ENCODE peak calls at places on chromosome 1, in seven cellular contexts. Q is tibial nerve, Y is tibial artery, B is fibroblast of the aortic adventitia, O is body of pancreas, V is fibroblast of villous mesenchyme, C is vagina. X is an unnamed sample.

GRCh38 chr1:89487972-89488371 is 36.7 kb upstream of the LRRC8B start:
- DNase-seq in C (no peak), B (no peak), Q (no peak), V (no peak), O (no peak), Y (no peak), X (no peak)

GRCh38 chr1:158830074-158830677 is 975 bp upstream of the MNDA start:
- DNase-seq in B (no peak), Q (no peak), C (no peak), O (no peak), V (no peak), Y (no peak), X (no peak)

GRCh38 chr1:11441211-11441952 is 37.6 kb upstream of the DISP3 start:
- DNase-seq in C (no peak), O (no peak), Y (no peak), Q (no peak), B (no peak), V (no peak), X (no peak)

GRCh38 chr1:39695011-39695410 is 3.8 kb upstream of the HPCAL4 start:
- DNase-seq in O (no peak), Y (no peak), B (peak), C (no peak), Q (no peak), V (no peak), X (no peak)

GRCh38 chr1:180269848-180270766 is 40.0 kb downstream of the LHX4 start:
- DNase-seq in Y (peak), O (peak), C (peak), V (no peak), B (no peak), Q (no peak), X (no peak)

GRCh38 chr1:107122241-107122640 is 18.6 kb upstream of the NTNG1 start:
- DNase-seq in C (no peak), B (no peak), Q (no peak), O (no peak), Y (no peak), V (no peak), X (no peak)

GRCh38 chr1:111735321-111735720 is 3.9 kb downstream of the INKA2 start:
- DNase-seq in Q (no peak), B (no peak), O (no peak), V (peak), Y (no peak), C (no peak), X (peak)

GRCh38 chr1:59765036-59765730 is 49.6 kb upstream of the HOOK1 start:
- DNase-seq in Q (no peak), C (no peak), O (no peak), V (no peak), Y (no peak), B (no peak), X (no peak)

GRCh38 chr1:86435327-86435726 is 11.4 kb downstream of the CLCA2 start:
- DNase-seq in O (no peak), B (no peak), C (no peak), Y (no peak), Q (no peak), V (no peak), X (no peak)

GRCh38 chr1:236848274-236848925 is 53.3 kb downstream of the MTR start:
- DNase-seq in V (no peak), O (no peak), C (no peak), B (no peak), Y (no peak), Q (no peak), X (no peak)

GRCh38 chr1:157951219-157951618 is 42.2 kb upstream of the KIRREL1 start:
- DNase-seq in V (no peak), O (no peak), Q (no peak), B (no peak), Y (no peak), C (peak), X (no peak)

GRCh38 chr1:73639494-73639893 is 558.5 kb downstream of the LRRIQ3 start:
- DNase-seq in Y (no peak), B (no peak), C (no peak), O (no peak), V (no peak), Q (no peak), X (no peak)

GRCh38 chr1:25878690-25879089 is 3.2 kb upstream of the PAQR7 start:
- DNase-seq in C (no peak), B (no peak), V (no peak), Y (no peak), Q (no peak), O (no peak), X (no peak)

GRCh38 chr1:153429266-153430165 is 13.2 kb downstream of the S100A7A start:
- DNase-seq in V (no peak), Q (no peak), Y (no peak), B (no peak), O (no peak), C (peak), X (no peak)

GRCh38 chr1:164694505-164694904 is 135.5 kb downstream of the PBX1 start:
- DNase-seq in B (no peak), O (no peak), Q (no peak), Y (no peak), V (no peak), C (no peak), X (no peak)

GRCh38 chr1:68112835-68113243 is 62.4 kb upstream of the DIRAS3 start:
- DNase-seq in V (peak), C (no peak), O (peak), Y (no peak), Q (no peak), B (peak), X (peak)

GRCh38 chr1:16082283-16083038 is 9.0 kb upstream of the FAM131C start:
- DNase-seq in Q (peak), C (no peak), Y (no peak), V (peak), O (peak), B (peak), X (peak)

GRCh38 chr1:90835172-90835660 is 118.1 kb upstream of the BARHL2 start:
- DNase-seq in B (no peak), Y (no peak), C (no peak), Q (no peak), V (no peak), O (no peak), X (no peak)

GRCh38 chr1:94808682-94809081 is 11.5 kb upstream of the SLC44A3 start:
- DNase-seq in Q (no peak), Y (no peak), C (no peak), B (no peak), V (no peak), O (no peak), X (no peak)

GRCh38 chr1:200247513-200247912 is 162.3 kb downstream of the ZNF281 start:
- DNase-seq in Q (no peak), V (no peak), Y (no peak), B (no peak), O (no peak), C (no peak), X (no peak)

GRCh38 chr1:6475381-6476133 is 9.6 kb upstream of the TNFRSF25 start:
- DNase-seq in Q (no peak), C (no peak), Y (no peak), O (peak), B (peak), V (peak), X (peak)

GRCh38 chr1:24362982-24363614 is 43.9 kb downstream of the GRHL3 start:
- DNase-seq in V (peak), C (peak), B (peak), Q (no peak), Y (no peak), O (peak), X (peak)

GRCh38 chr1:233480198-233480597 is 133.7 kb upstream of the KCNK1 start:
- DNase-seq in Y (no peak), C (no peak), V (no peak), B (no peak), O (no peak), Q (no peak), X (no peak)

GRCh38 chr1:8789314-8790214 is 27.9 kb downstream of the RERE start:
- DNase-seq in Q (no peak), B (no peak), C (no peak), O (peak), V (no peak), Y (no peak), X (no peak)

GRCh38 chr1:43619996-43620920 is 29.7 kb upstream of the KDM4A start:
- DNase-seq in C (no peak), B (no peak), Q (no peak), O (no peak), V (no peak), Y (no peak), X (no peak)

GRCh38 chr1:206560021-206560716 is 52.1 kb downstream of the EIF2D start:
- DNase-seq in O (peak), V (no peak), C (no peak), Q (no peak), Y (no peak), B (no peak), X (no peak)

GRCh38 chr1:23951646-23952095 is 8.0 kb upstream of the PNRC2 start:
- DNase-seq in Y (no peak), Q (no peak), O (peak), V (peak), C (no peak), B (peak), X (peak)

GRCh38 chr1:99548924-99549605 is 96.8 kb upstream of the PALMD start:
- DNase-seq in Q (no peak), B (peak), Y (no peak), O (peak), C (no peak), V (no peak), X (peak)

GRCh38 chr1:187244623-187245022 is 415.9 kb downstream of the PLA2G4A start:
- DNase-seq in C (no peak), Q (no peak), V (peak), O (no peak), Y (no peak), B (no peak), X (no peak)

GRCh38 chr1:44296794-44297193 is 58.3 kb downstream of the ERI3 start:
- DNase-seq in O (no peak), B (no peak), V (no peak), C (no peak), Y (no peak), Q (no peak), X (no peak)

GRCh38 chr1:84996846-84997666 is at the start of gene MCOLN2:
- DNase-seq in Y (no peak), V (peak), Q (no peak), B (no peak), C (no peak), O (peak), X (peak)

GRCh38 chr1:47485817-47486216 is 48.0 kb downstream of the FOXD2 start:
- DNase-seq in C (no peak), Q (no peak), O (no peak), Y (no peak), B (no peak), V (no peak), X (no peak)

GRCh38 chr1:90810681-90811080 is 93.6 kb upstream of the BARHL2 start:
- DNase-seq in B (no peak), O (no peak), V (no peak), Q (no peak), C (no peak), Y (no peak), X (no peak)

GRCh38 chr1:224789311-224789710 is 140.2 kb upstream of the DNAH14 start:
- DNase-seq in Q (no peak), Y (no peak), C (no peak), V (no peak), O (no peak), B (no peak), X (no peak)

GRCh38 chr1:207838156-207839082 is 72.5 kb downstream of the CD34 start:
- DNase-seq in V (peak), B (no peak), C (no peak), Q (no peak), O (peak), Y (peak), X (peak)

GRCh38 chr1:207841318-207841717 is 69.6 kb downstream of the CD34 start:
- DNase-seq in V (no peak), O (no peak), B (no peak), Y (no peak), C (no peak), Q (no peak), X (no peak)

GRCh38 chr1:207839083-207839413 is 71.9 kb downstream of the CD34 start:
- DNase-seq in O (no peak), Q (no peak), Y (no peak), B (no peak), C (no peak), V (no peak), X (no peak)

GRCh38 chr1:207841907-207842306 is 69.0 kb downstream of the CD34 start:
- DNase-seq in Y (no peak), V (peak), B (no peak), Q (no peak), C (no peak), O (no peak), X (no peak)

GRCh38 chr1:207840380-207840779 is 70.5 kb downstream of the CD34 start:
- DNase-seq in C (no peak), V (no peak), Q (no peak), B (no peak), O (no peak), Y (no peak), X (no peak)
- TF ChIP-seq CTCF in C (no peak), V (no peak), Q (no peak), B (no peak), O (no peak), Y (no peak), X (no peak)

DNA sequence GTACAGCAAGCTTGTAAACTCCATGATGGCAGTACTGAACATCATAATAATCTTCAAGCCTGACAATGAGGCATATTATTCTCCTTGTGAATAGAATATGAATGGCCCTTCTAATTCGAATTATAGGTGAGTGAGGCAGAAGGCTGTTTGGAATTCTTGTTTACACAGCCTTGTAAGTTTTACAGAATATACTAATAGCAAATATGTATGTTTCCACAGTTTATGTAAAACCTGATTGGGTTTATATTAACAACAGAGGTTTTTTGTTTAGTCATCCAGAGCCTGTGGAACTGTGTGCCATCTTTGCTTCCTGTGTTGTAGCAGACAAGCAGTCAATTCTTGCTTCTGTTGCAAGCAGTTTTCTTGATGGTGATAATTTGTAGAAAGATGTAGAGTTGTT is 8.0 kb downstream of the OSBPL9 start:
- DNase-seq in Y (no peak), C (no peak), V (no peak), B (no peak), O (no peak), Q (no peak), X (no peak)
- H3K4me3 ChIP-seq in Y (no peak), C (no peak), V (no peak), B (no peak), O (no peak), Q (no peak), X (no peak)

GRCh38 chr1:19067187-19067911 is 110.9 kb upstream of the IFFO2 start:
- DNase-seq in O (peak), Q (no peak), C (no peak), Y (no peak), B (peak), V (no peak), X (no peak)
- TF ChIP-seq CTCF in O (no peak), Q (no peak), C (no peak), Y (no peak), B (no peak), V (no peak), X (no peak)

GRCh38 chr1:217135569-217135915 is 412.3 kb upstream of the ESRRG start:
- DNase-seq in B (peak), Y (no peak), O (no peak), V (peak), C (no peak), Q (no peak), X (no peak)
- H3K4me3 ChIP-seq in B (peak), Y (peak), O (peak), V (peak), C (peak), Q (peak), X (peak)

DNA sequence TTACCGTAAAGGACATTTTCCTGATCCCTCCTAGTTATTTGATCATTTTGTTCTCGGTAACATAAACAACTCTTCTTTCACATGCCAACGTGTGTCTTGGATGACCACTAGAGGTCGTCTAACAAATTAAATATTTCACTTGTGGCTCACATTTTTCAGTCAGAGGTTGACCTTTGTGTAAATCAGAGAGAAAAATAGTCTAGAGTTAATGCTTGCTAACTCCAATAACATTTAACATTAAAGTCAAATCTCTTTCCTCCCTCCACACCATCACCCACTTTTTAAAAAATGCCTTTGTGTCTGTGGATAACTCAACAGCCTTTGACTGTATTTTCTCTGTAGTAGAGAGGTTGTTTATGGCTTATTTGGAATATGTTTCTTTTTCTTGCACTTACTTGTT is 220.5 kb upstream of the B3GALT2 start:
- DNase-seq in Y (no peak), B (peak), C (no peak), Q (no peak), O (peak), V (peak), X (peak)
- TF ChIP-seq CTCF in Y (peak), B (peak), C (no peak), Q (peak), O (peak), V (peak), X (peak)

GRCh38 chr1:66334311-66334710 is 199.6 kb upstream of the SGIP1 start:
- DNase-seq in Q (no peak), Y (no peak), O (no peak), B (no peak), C (no peak), V (no peak), X (no peak)

GRCh38 chr1:66336641-66336991 is 197.3 kb upstream of the SGIP1 start:
- DNase-seq in V (no peak), Y (no peak), C (no peak), B (no peak), Q (no peak), O (no peak), X (no peak)

GRCh38 chr1:66335859-66336640 is 197.9 kb upstream of the SGIP1 start:
- DNase-seq in O (peak), C (no peak), Q (peak), V (peak), Y (peak), B (peak), X (peak)

GRCh38 chr1:66333463-66334232 is 200.3 kb upstream of the SGIP1 start:
- DNase-seq in C (no peak), O (no peak), V (peak), Y (peak), Q (no peak), B (no peak), X (no peak)

GRCh38 chr1:66335125-66335524 is 198.8 kb upstream of the SGIP1 start:
- DNase-seq in O (no peak), C (no peak), V (no peak), B (no peak), Y (no peak), Q (no peak), X (no peak)
- H3K4me3 ChIP-seq in O (no peak), C (no peak), V (peak), B (no peak), Y (peak), Q (peak), X (no peak)

DNA sequence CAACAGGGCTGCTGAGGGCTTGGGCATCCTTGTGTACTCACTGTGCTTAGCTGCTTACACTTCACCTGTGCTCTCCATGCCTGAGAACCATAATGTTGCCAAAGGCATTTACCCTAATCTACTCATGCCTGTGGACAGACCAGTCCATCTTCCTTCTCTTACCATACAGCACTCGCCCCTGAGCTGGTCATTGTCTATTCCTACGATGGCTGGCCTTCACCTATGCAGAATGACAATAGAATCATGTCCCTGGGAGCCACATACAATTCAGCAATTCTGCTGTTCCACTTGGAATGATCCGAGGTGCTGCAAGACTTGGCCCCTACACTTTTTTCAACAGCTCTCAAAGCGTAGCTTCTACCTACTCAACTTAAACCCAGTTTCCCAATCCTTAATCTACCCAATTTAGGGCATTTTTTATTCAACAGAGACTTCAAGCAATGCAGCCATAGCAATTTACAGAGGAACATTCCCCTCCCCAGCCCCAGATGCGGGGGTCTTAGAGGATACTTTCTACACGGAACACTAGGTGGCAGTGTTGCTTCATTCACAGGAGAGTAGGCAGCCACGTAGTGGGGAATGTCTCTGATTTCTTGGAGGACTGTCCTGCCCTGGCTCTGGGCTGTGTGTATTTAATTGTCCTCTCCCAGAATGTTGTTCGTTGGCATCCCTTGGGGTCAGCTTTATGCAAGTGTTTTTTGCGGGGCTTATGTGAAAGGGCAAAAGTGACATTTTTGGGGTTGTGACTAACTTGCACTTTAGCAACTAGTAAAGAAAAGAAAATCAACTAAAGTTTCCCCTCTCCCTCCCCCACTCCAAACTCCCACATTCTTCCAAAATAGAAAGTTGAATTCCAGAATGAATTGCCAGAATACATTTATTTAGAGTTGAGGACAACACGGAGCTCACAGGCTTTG is 96.8 kb downstream of the PAPPA2 start:
- DNase-seq in Y (peak), V (peak), Q (peak), O (peak), B (peak), C (peak), X (peak)
- TF ChIP-seq CTCF in Y (peak), V (peak), Q (peak), O (peak), B (peak), C (peak), X (peak)

X was measured in fibroblast of mammary gland.